ENCODE peak calls at places on chromosomes 16 and 17, in five cellular contexts. One of them, this sample, is unnamed.

GRCh38 chr16:27149986-27150385 is 53.3 kb upstream of the KDM8 start:
- DNase-seq in stimulated activated CD8-positive, alpha-beta memory T cell treated with anti-CD3 and anti-CD28 coated beads, Interleukin-7, amount 100 ng/mL, for 1 hour: no peak
- DNase-seq in pancreas: no peak
- DNase-seq in iris pigment epithelial cell: no peak
- DNase-seq in ascending aorta: no peak
- DNase-seq in this sample: no peak

GRCh38 chr17:56064506-56064905 is 88.8 kb upstream of the ANKFN1 start:
- DNase-seq in stimulated activated CD8-positive, alpha-beta memory T cell treated with anti-CD3 and anti-CD28 coated beads, Interleukin-7, amount 100 ng/mL, for 1 hour: no peak
- DNase-seq in pancreas: no peak
- DNase-seq in iris pigment epithelial cell: no peak
- DNase-seq in ascending aorta: no peak
- DNase-seq in this sample: no peak

GRCh38 chr17:66835476-66835875 is 559 bp downstream of the CACNG5 start:
- DNase-seq in stimulated activated CD8-positive, alpha-beta memory T cell treated with anti-CD3 and anti-CD28 coated beads, Interleukin-7, amount 100 ng/mL, for 1 hour: no peak
- DNase-seq in pancreas: no peak
- DNase-seq in iris pigment epithelial cell: no peak
- DNase-seq in ascending aorta: no peak
- DNase-seq in this sample: no peak

GRCh38 chr16:9536905-9537304 is 445.5 kb downstream of the HAPSTR1 start:
- DNase-seq in stimulated activated CD8-positive, alpha-beta memory T cell treated with anti-CD3 and anti-CD28 coated beads, Interleukin-7, amount 100 ng/mL, for 1 hour: no peak
- DNase-seq in pancreas: no peak
- DNase-seq in iris pigment epithelial cell: no peak
- DNase-seq in ascending aorta: no peak
- DNase-seq in this sample: no peak

GRCh38 chr16:30844671-30845449 is 49.0 kb downstream of the BCL7C start:
- DNase-seq in stimulated activated CD8-positive, alpha-beta memory T cell treated with anti-CD3 and anti-CD28 coated beads, Interleukin-7, amount 100 ng/mL, for 1 hour: peak; percentile 30
- DNase-seq in pancreas: peak; percentile 79
- DNase-seq in iris pigment epithelial cell: peak; percentile 91
- DNase-seq in ascending aorta: no peak
- DNase-seq in this sample: peak; percentile 74

GRCh38 chr16:8678068-8678927 is 3.9 kb downstream of the ABAT start:
- DNase-seq in stimulated activated CD8-positive, alpha-beta memory T cell treated with anti-CD3 and anti-CD28 coated beads, Interleukin-7, amount 100 ng/mL, for 1 hour: no peak
- DNase-seq in pancreas: no peak
- DNase-seq in iris pigment epithelial cell: peak; percentile 89
- DNase-seq in ascending aorta: no peak
- DNase-seq in this sample: no peak

GRCh38 chr16:57704011-57704904 is 9.7 kb downstream of the DRC7 start:
- DNase-seq in stimulated activated CD8-positive, alpha-beta memory T cell treated with anti-CD3 and anti-CD28 coated beads, Interleukin-7, amount 100 ng/mL, for 1 hour: no peak
- DNase-seq in pancreas: no peak
- DNase-seq in iris pigment epithelial cell: no peak
- DNase-seq in ascending aorta: no peak
- DNase-seq in this sample: no peak

GRCh38 chr17:62206550-62206949 is 141.5 kb upstream of the MED13 start:
- DNase-seq in stimulated activated CD8-positive, alpha-beta memory T cell treated with anti-CD3 and anti-CD28 coated beads, Interleukin-7, amount 100 ng/mL, for 1 hour: no peak
- DNase-seq in pancreas: no peak
- DNase-seq in iris pigment epithelial cell: no peak
- DNase-seq in ascending aorta: no peak
- DNase-seq in this sample: no peak

GRCh38 chr16:71846443-71846842 is 667 bp downstream of the ATXN1L start:
- DNase-seq in stimulated activated CD8-positive, alpha-beta memory T cell treated with anti-CD3 and anti-CD28 coated beads, Interleukin-7, amount 100 ng/mL, for 1 hour: no peak
- DNase-seq in pancreas: no peak
- DNase-seq in iris pigment epithelial cell: peak; percentile 49
- DNase-seq in ascending aorta: no peak
- DNase-seq in this sample: no peak

GRCh38 chr17:31388770-31389672 is 2.5 kb upstream of the RAB11FIP4 start:
- DNase-seq in stimulated activated CD8-positive, alpha-beta memory T cell treated with anti-CD3 and anti-CD28 coated beads, Interleukin-7, amount 100 ng/mL, for 1 hour: peak; percentile 13
- DNase-seq in pancreas: peak; percentile 32
- DNase-seq in iris pigment epithelial cell: no peak
- DNase-seq in ascending aorta: no peak
- DNase-seq in this sample: no peak

GRCh38 chr17:62109378-62109902 is 44.4 kb upstream of the MED13 start:
- DNase-seq in stimulated activated CD8-positive, alpha-beta memory T cell treated with anti-CD3 and anti-CD28 coated beads, Interleukin-7, amount 100 ng/mL, for 1 hour: no peak
- DNase-seq in pancreas: peak; percentile 82
- DNase-seq in iris pigment epithelial cell: peak; percentile 76
- DNase-seq in ascending aorta: no peak
- DNase-seq in this sample: no peak